ENCODE peak calls at places on chromosomes 2 and 18, in four cellular contexts. V is pancreas, P is cardiac muscle cell, I is HCT116. W is an unnamed sample.
A peak's percentile ranks its signal among the peaks of the same experiment; 100 is the strongest.

GRCh38 chr2:114709936-114710850 is 267.8 kb downstream of the DPP10 start:
- DNase-seq in V (no peak), P (no peak), I (no peak), W (no peak)

GRCh38 chr18:3224223-3224622 is 4.5 kb upstream of the MYOM1 start:
- DNase-seq in V (no peak), P (no peak), I (no peak), W (no peak)

GRCh38 chr2:31998731-31999383 is 12.0 kb downstream of the MEMO1 start:
- DNase-seq in V (no peak), P (no peak), I (no peak), W (no peak)

GRCh38 chr2:235106874-235107639 is 155.2 kb downstream of the SH3BP4 start:
- DNase-seq in V (peak; percentile 62), P (peak; percentile 81), I (peak; percentile 56), W (no peak)

GRCh38 chr2:190344275-190344827 is 962 bp downstream of the INPP1 start:
- DNase-seq in V (no peak), P (no peak), I (no peak), W (no peak)

GRCh38 chr2:186256540-186256939 is 229.5 kb upstream of the ZC3H15 start:
- DNase-seq in V (no peak), P (peak; percentile 55), I (peak; percentile 29), W (no peak)

GRCh38 chr18:70380915-70381896 is 92.4 kb downstream of the SOCS6 start:
- DNase-seq in V (no peak), P (no peak), I (no peak), W (no peak)

GRCh38 chr2:43129676-43130547 is 96.5 kb downstream of the ZFP36L2 start:
- DNase-seq in V (no peak), P (peak; percentile 59), I (no peak), W (no peak)

GRCh38 chr2:45691600-45691999 is 40.1 kb downstream of the PRKCE start:
- DNase-seq in V (no peak), P (no peak), I (no peak), W (no peak)

GRCh38 chr2:98315957-98316356 is 30.3 kb upstream of the CNGA3 start:
- DNase-seq in V (no peak), P (no peak), I (no peak), W (no peak)

GRCh38 chr2:178404380-178404767 is 46.6 kb downstream of the PRKRA start:
- DNase-seq in V (no peak), P (peak; percentile 52), I (no peak), W (no peak)

GRCh38 chr2:9565436-9566153 is 10.0 kb upstream of the ADAM17 start:
- DNase-seq in V (no peak), P (peak; percentile 95), I (peak; percentile 80), W (peak; percentile 50)

GRCh38 chr2:159840620-159841019 is 42.6 kb upstream of the CD302 start:
- DNase-seq in V (no peak), P (peak; percentile 13), I (no peak), W (no peak)

GRCh38 chr2:180849851-180850250 is 130.6 kb upstream of the UBE2E3 start:
- DNase-seq in V (no peak), P (no peak), I (no peak), W (no peak)

GRCh38 chr2:77161009-77161408 is 361.2 kb downstream of the LRRTM4 start:
- DNase-seq in V (no peak), P (peak; percentile 3), I (no peak), W (no peak)

GRCh38 chr2:65103013-65103720 is 26.7 kb downstream of the RAB1A start:
- DNase-seq in V (no peak), P (no peak), I (no peak), W (no peak)

GRCh38 chr2:63058149-63058741 is 7.6 kb downstream of the OTX1 start:
- DNase-seq in V (no peak), P (no peak), I (no peak), W (no peak)

GRCh38 chr2:240595381-240596079 is 9.0 kb downstream of the CAPN10 start:
- DNase-seq in V (peak; percentile 65), P (peak; percentile 9), I (no peak), W (no peak)

GRCh38 chr2:236753611-236754010 is 184.0 kb downstream of the ACKR3 start:
- DNase-seq in V (no peak), P (no peak), I (no peak), W (no peak)

GRCh38 chr2:96408631-96409542 is 73.3 kb downstream of the NCAPH start:
- DNase-seq in V (no peak), P (peak; percentile 91), I (no peak), W (no peak)

GRCh38 chr18:10197097-10197496 is 257.3 kb upstream of the APCDD1 start:
- DNase-seq in V (no peak), P (no peak), I (no peak), W (no peak)

GRCh38 chr2:111205774-111206173 is 85.1 kb downstream of the BCL2L11 start:
- DNase-seq in V (no peak), P (no peak), I (no peak), W (no peak)

GRCh38 chr18:12026562-12026961 is 45.3 kb downstream of the IMPA2 start:
- DNase-seq in V (no peak), P (no peak), I (no peak), W (no peak)

GRCh38 chr2:108933691-108934117 is 55.3 kb downstream of the EDAR start:
- DNase-seq in V (no peak), P (no peak), I (no peak), W (no peak)

GRCh38 chr2:191675807-191676667 is 1.9 kb upstream of the NABP1 start:
- DNase-seq in V (no peak), P (no peak), I (no peak), W (no peak)

GRCh38 chr18:33951031-33951430 is 273.7 kb downstream of the NOL4 start:
- DNase-seq in V (no peak), P (no peak), I (no peak), W (no peak)

GRCh38 chr2:168997794-168998193 is 33.3 kb downstream of the ABCB11 start:
- DNase-seq in V (no peak), P (no peak), I (no peak), W (no peak)

DNA sequence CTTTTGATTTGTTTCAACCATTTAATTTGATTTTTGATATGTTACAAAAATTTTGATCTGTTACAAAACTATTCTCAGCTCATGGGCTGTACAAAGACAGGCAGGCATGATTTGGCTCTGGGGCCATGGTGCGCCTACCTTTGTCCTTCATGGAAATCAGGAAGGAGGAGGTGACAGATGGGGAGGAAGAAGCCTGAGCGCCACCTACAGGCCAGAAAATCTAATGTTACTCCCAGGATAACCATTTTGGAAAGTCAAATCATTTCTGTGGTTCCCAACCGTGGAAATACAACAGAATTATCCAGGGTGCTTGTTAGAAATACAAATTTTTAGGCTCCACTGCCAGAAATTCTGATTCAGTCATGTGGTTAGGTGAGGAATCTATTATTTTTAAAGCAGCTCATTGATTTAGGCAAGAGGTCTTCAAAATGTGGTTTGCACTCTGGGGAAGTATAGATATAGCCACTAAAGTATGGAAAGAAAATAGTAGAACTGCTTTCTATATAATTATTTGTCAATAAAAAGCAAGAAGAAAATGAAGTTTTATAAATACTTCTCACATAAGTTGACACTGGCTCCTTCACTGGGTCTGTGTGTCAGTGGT is 93.9 kb downstream of the EVA1A start:
- DNase-seq in V (no peak), P (peak; percentile 32), I (peak; percentile 23), W (no peak)
- TF ChIP-seq CTCF in V (peak; percentile 22), P (peak; percentile 62), I (peak; percentile 81), W (no peak)

GRCh38 chr18:40293311-40293710 is 1661.7 kb upstream of the PIK3C3 start:
- DNase-seq in V (no peak), P (peak; percentile 9), I (no peak), W (no peak)
- TF ChIP-seq CTCF in V (no peak), P (peak; percentile 27), I (peak; percentile 22), W (no peak)

GRCh38 chr2:215797676-215798075 is 215.7 kb downstream of the MREG start:
- DNase-seq in V (no peak), P (peak; percentile 54), I (no peak), W (no peak)

GRCh38 chr2:215791481-215791937 is 221.8 kb downstream of the MREG start:
- DNase-seq in V (no peak), P (no peak), I (no peak), W (no peak)

GRCh38 chr2:215793747-215794595 is 219.4 kb downstream of the MREG start:
- DNase-seq in V (no peak), P (peak; percentile 97), I (peak; percentile 39), W (peak; percentile 31)

GRCh38 chr2:215796160-215796559 is 217.2 kb downstream of the MREG start:
- DNase-seq in V (no peak), P (peak; percentile 66), I (no peak), W (no peak)

DNA sequence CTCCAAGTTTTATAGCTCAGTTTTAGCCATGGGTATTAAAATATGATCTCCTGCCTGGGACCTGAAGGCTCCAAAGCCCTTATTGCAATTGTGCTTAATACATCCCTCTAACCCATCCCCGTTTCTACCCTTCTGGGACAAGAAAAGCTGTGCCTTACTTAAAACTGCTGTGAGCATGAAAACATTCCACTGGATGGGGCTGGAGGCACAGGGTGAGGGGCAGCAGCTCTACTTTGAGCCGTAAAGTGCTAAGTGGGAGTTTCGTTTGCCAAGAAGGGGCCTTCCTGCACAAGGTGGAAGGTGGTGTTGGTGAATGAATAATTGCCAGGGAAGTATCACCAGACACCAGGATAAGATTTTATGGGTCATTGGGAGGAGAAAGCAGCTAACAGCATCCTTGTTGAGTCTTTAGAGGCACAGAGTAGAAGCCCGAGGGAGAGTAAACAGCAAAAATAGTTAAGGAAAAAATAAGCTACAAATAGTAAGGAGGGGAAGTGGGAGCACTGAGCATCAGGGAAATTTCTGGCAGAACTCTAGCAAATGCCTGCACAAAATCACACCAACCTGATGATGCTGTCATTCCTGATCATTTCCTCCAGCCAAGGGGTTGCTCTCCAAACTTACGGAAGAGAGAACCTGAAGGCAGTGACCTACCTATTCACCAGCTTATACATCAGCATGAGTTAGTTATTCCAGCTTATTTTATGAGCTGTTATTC is 218.4 kb downstream of the MREG start:
- DNase-seq in V (no peak), P (peak; percentile 69), I (no peak), W (no peak)
- TF ChIP-seq CTCF in V (no peak), P (peak; percentile 32), I (no peak), W (no peak)

DNA sequence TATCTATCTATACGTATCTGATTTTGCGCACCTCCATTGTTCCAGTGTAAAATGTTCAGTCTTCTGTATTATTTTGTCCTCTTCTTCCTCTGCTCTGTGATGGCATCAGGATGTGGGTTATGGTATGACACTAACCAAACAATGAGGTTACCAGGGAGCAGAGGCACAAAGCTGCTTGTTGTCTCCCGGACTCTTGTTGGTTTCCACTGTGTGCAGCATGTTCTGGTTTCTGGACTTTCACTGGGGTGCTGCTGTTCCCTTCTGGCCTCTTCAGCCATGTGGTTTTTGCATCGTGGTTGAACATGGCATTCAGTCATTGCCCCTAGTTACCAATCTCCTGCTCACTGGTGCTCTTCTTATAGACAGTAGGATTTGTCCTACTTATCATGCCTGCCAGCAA is 665.9 kb downstream of the CBLN2 start:
- DNase-seq in V (no peak), P (no peak), I (no peak), W (no peak)
- TF ChIP-seq CTCF in V (no peak), P (no peak), I (no peak), W (no peak)

W was measured in omental fat pad.